ENCODE peak calls at places on chromosomes 5 and 9, in six cellular contexts. G, J, D, Z, L and M are unnamed samples.

GRCh38 chr5:151047814-151048425 is 27.5 kb downstream of the GPX3 start:
- DNase-seq in G (peak; percentile 55), J (peak; percentile 48), D (no peak), Z (no peak), L (no peak), M (no peak)

GRCh38 chr5:122415481-122416120 is 103.6 kb downstream of the SNCAIP start:
- DNase-seq in G (peak; percentile 40), J (peak; percentile 68), D (no peak), Z (peak; percentile 79), L (peak; percentile 2), M (peak; percentile 38)

GRCh38 chr9:134800791-134801339 is 79.7 kb upstream of the FCN2 start:
- DNase-seq in G (no peak), J (no peak), D (no peak), Z (peak; percentile 48), L (no peak), M (no peak)

GRCh38 chr5:163354685-163355084 is 82.7 kb upstream of the CCNG1 start:
- DNase-seq in G (no peak), J (no peak), D (no peak), Z (no peak), L (no peak), M (no peak)

GRCh38 chr9:134650431-134651190 is 9.0 kb downstream of the COL5A1 start:
- DNase-seq in G (no peak), J (no peak), D (no peak), Z (no peak), L (no peak), M (no peak)

GRCh38 chr5:122404653-122405362 is 92.8 kb downstream of the SNCAIP start:
- DNase-seq in G (no peak), J (no peak), D (no peak), Z (no peak), L (no peak), M (no peak)

GRCh38 chr5:150590979-150591411 is 49.5 kb upstream of the SYNPO start:
- DNase-seq in G (no peak), J (no peak), D (no peak), Z (no peak), L (no peak), M (no peak)

GRCh38 chr9:89036862-89037261 is 45.6 kb downstream of the S1PR3 start:
- DNase-seq in G (no peak), J (no peak), D (no peak), Z (no peak), L (no peak), M (no peak)

GRCh38 chr5:126619781-126620180 is 19.0 kb downstream of the PHAX start:
- DNase-seq in G (no peak), J (no peak), D (no peak), Z (no peak), L (no peak), M (no peak)

GRCh38 chr5:157252741-157253465 is 13.0 kb upstream of the CYFIP2 start:
- DNase-seq in G (no peak), J (no peak), D (peak; percentile 42), Z (no peak), L (no peak), M (no peak)